ENCODE peak calls at places on chromosomes 2 and 18, in five cellular contexts. D, O, A, N and T are unnamed samples.

GRCh38 chr2:6845312-6845711 is 20.4 kb downstream of the CMPK2 start:
- DNase-seq in O (no peak), D (no peak), A (no peak), N (no peak), T (peak; percentile 20)

GRCh38 chr2:190615555-190616200 is 33.2 kb upstream of the NAB1 start:
- DNase-seq in N (no peak), D (no peak), A (no peak), O (no peak), T (no peak)

GRCh38 chr18:34764451-34764850 is 54.4 kb downstream of the DTNA start:
- DNase-seq in A (no peak), N (no peak), D (no peak), O (no peak), T (no peak)

GRCh38 chr2:195945056-195945455 is 123.6 kb downstream of the DNAH7 start:
- DNase-seq in A (no peak), N (no peak), O (no peak), D (no peak), T (no peak)

GRCh38 chr2:71223767-71224333 is 3.1 kb downstream of the PAIP2B start:
- DNase-seq in A (peak; percentile 57), O (peak; percentile 47), N (no peak), D (peak; percentile 52), T (peak; percentile 78)

GRCh38 chr18:79275992-79276391 is 119.7 kb upstream of the NFATC1 start:
- DNase-seq in N (peak; percentile 37), A (no peak), D (no peak), O (no peak), T (no peak)

GRCh38 chr2:30149976-30150375 is 3.2 kb downstream of the YPEL5 start:
- DNase-seq in A (no peak), D (no peak), O (no peak), N (no peak), T (no peak)

GRCh38 chr18:46641917-46642316 is 15.1 kb downstream of the LOXHD1 start:
- DNase-seq in O (no peak), A (no peak), D (no peak), N (no peak), T (no peak)

GRCh38 chr18:961644-962355 is 57.1 kb downstream of the ADCYAP1 start:
- DNase-seq in D (peak; percentile 23), A (peak; percentile 85), O (peak; percentile 32), N (no peak), T (peak; percentile 25)

GRCh38 chr2:80968450-80968849 is 663.9 kb upstream of the LRRTM1 start:
- DNase-seq in N (no peak), D (no peak), A (no peak), O (no peak), T (no peak)

GRCh38 chr2:170822885-170823799 is 6.5 kb downstream of the GAD1 start:
- DNase-seq in D (peak; percentile 71), N (no peak), O (no peak), A (peak; percentile 77), T (no peak)

GRCh38 chr2:150609831-150610582 is 122.5 kb upstream of the RND3 start:
- DNase-seq in O (no peak), N (no peak), A (no peak), D (no peak), T (no peak)
- TF ChIP-seq JUND in O (no peak), N (no peak), A (no peak), D (peak; percentile 60), T (no peak)

GRCh38 chr2:54570321-54570881 is 114.3 kb downstream of the SPTBN1 start:
- DNase-seq in A (no peak), O (no peak), D (no peak), N (no peak), T (no peak)

GRCh38 chr2:54570925-54571694 is 115.0 kb downstream of the SPTBN1 start:
- DNase-seq in D (peak; percentile 38), N (peak; percentile 98), A (no peak), O (no peak), T (no peak)

GRCh38 chr2:54566896-54567295 is 110.8 kb downstream of the SPTBN1 start:
- DNase-seq in O (no peak), A (no peak), D (no peak), N (no peak), T (no peak)

GRCh38 chr2:54569745-54570296 is 113.7 kb downstream of the SPTBN1 start:
- DNase-seq in O (no peak), D (no peak), N (peak; percentile 84), A (no peak), T (no peak)

GRCh38 chr2:54568876-54569298 is 112.8 kb downstream of the SPTBN1 start:
- DNase-seq in D (no peak), N (peak; percentile 87), O (no peak), A (no peak), T (no peak)
- TF ChIP-seq JUND in D (no peak), N (no peak), O (no peak), A (no peak), T (no peak)

GRCh38 chr2:113164234-113164929 is 9.4 kb upstream of the PSD4 start:
- DNase-seq in A (peak; percentile 35), O (no peak), D (no peak), N (no peak), T (no peak)

GRCh38 chr2:113167115-113167932 is 6.4 kb upstream of the PSD4 start:
- DNase-seq in A (peak; percentile 31), D (no peak), O (no peak), N (no peak), T (no peak)

GRCh38 chr2:113162869-113163268 is 10.9 kb upstream of the PSD4 start:
- DNase-seq in D (no peak), O (no peak), A (no peak), N (no peak), T (no peak)

GRCh38 chr2:113166187-113166645 is 7.6 kb upstream of the PSD4 start:
- DNase-seq in O (no peak), D (no peak), N (no peak), A (no peak), T (no peak)

GRCh38 chr2:113164930-113165585 is 8.7 kb upstream of the PSD4 start:
- DNase-seq in A (peak; percentile 46), D (no peak), N (no peak), O (no peak), T (peak; percentile 18)
- TF ChIP-seq JUND in A (no peak), D (no peak), N (no peak), O (no peak), T (no peak)

GRCh38 chr18:55607763-55608162 is 19.8 kb upstream of the TCF4 start:
- DNase-seq in A (no peak), N (no peak), D (no peak), O (no peak), T (no peak)
- TF ChIP-seq JUND in A (no peak), N (no peak), D (no peak), O (no peak), T (no peak)

DNA sequence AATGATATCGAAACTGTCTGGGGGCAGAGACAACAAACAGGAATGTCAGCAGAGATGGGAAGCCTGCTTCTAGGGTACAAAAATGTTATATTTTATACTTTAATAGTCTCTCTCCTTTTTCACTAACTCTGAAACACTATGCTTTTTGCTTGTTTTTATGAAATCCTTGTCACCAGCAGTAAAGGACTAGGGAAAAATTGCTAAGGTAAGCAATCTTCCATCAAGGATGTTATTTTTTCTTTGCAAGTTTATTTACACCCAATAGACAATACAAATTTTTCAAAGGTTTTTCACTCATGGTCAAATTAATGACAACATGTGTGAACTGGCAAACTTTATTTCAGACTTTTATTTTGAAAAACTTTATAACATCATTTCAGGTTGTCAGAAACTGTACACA is 1465.9 kb upstream of the NXPH2 start:
- DNase-seq in N (no peak), O (no peak), A (no peak), D (no peak), T (no peak)
- TF ChIP-seq JUND in N (no peak), O (no peak), A (no peak), D (no peak), T (no peak)

GRCh38 chr2:54388093-54388492 is 68.0 kb upstream of the SPTBN1 start:
- DNase-seq in N (no peak), A (no peak), D (no peak), O (no peak), T (no peak)

GRCh38 chr2:54387592-54387991 is 68.5 kb upstream of the SPTBN1 start:
- DNase-seq in N (no peak), O (no peak), A (no peak), D (no peak), T (no peak)

GRCh38 chr2:54385271-54385670 is 70.9 kb upstream of the SPTBN1 start:
- DNase-seq in D (no peak), O (no peak), A (no peak), N (no peak), T (no peak)

GRCh38 chr2:54386585-54386984 is 69.5 kb upstream of the SPTBN1 start:
- DNase-seq in N (no peak), O (no peak), A (no peak), D (no peak), T (no peak)

DNA sequence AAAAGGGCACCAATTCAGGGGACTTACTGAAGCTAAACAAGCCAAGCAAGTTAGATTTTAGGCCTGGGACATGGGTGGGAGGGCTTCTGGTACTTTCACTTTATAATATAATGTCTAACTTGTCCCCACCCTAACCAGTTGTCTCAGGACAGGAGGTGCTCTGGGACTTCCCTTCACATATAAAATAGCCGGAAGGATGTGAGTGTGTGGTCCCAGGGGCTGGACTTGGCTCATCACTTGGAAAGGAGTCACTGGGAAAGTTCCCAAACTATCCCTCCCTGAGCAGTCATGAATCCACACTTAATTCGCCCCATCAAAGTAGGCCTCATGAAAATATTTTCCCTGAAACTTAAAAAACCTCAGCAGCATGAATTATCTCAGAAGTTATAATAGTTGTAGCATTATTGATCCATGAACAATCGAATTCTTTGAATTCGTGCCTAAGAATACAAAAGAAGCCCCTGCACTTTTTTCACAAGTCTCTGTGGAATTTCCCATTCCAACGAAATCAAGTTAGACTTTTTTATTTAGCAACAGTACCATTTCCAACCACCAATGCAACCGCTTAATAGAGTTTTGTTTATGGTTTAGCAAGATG is 69.0 kb upstream of the SPTBN1 start:
- DNase-seq in O (no peak), A (no peak), D (no peak), N (no peak), T (no peak)
- TF ChIP-seq JUND in O (no peak), A (no peak), D (no peak), N (no peak), T (no peak)

GRCh38 chr2:225002039-225002655 is 40.1 kb downstream of the DOCK10 start:
- DNase-seq in N (peak; percentile 60), A (peak; percentile 57), O (peak; percentile 43), D (peak; percentile 42), T (peak; percentile 71)
- TF ChIP-seq JUND in N (no peak), A (no peak), O (no peak), D (no peak), T (no peak)

DNA sequence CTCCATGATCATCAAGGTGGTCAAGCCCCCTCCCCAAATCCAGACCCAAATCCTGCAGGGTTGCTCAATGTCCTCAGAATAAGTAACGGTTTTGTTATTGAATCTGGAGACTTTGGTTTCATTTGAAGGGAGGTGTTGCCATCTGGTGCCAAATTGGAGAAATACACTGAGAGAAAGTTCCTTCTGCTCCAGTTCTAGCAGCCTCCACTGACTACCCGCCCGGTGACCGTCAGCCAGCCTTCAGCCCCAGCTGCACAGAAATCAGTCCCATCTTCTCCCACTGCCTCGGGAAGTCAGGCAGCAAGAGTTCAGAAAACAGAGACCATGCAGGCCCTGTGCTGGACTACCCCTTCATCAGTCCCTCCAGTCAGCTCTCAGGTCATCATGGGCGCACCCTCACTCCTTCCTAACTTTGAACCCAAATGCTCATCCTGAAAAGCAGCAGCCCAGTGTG is 38.7 kb downstream of the PKDCC start:
- DNase-seq in D (peak; percentile 87), N (no peak), A (peak; percentile 65), O (peak; percentile 35), T (peak; percentile 41)
- TF ChIP-seq JUND in D (no peak), N (no peak), A (no peak), O (no peak), T (no peak)

GRCh38 chr2:10019174-10019971 is 24.0 kb upstream of the KLF11 start:
- DNase-seq in N (no peak), O (no peak), A (no peak), D (no peak), T (no peak)
- TF ChIP-seq JUND in N (no peak), O (no peak), A (no peak), D (no peak), T (no peak)